ENCODE peak calls at places on chromosome 5, in six cellular contexts. One of them, this sample, is unnamed.

GRCh38 chr5:120207139-120207538 is 257.0 kb upstream of the PRR16 start:
- DNase-seq in NCI-H82: no peak
- DNase-seq in HCEC 1CT: peak; percentile 35
- DNase-seq in left ventricle myocardium inferior: no peak
- DNase-seq in stimulated activated CD8-positive, alpha-beta memory T cell treated with anti-CD3 and anti-CD28 coated beads, Interleukin-12 subunit alpha, Interleukin-12 subunit beta, amount 100 ng/mL, for 4 hours: no peak
- DNase-seq in amygdala: no peak
- DNase-seq in this sample: no peak

GRCh38 chr5:127412698-127413097 is 104.7 kb upstream of the PRRC1 start:
- DNase-seq in NCI-H82: peak; percentile 11
- DNase-seq in HCEC 1CT: no peak
- DNase-seq in left ventricle myocardium inferior: no peak
- DNase-seq in stimulated activated CD8-positive, alpha-beta memory T cell treated with anti-CD3 and anti-CD28 coated beads, Interleukin-12 subunit alpha, Interleukin-12 subunit beta, amount 100 ng/mL, for 4 hours: no peak
- DNase-seq in amygdala: no peak
- DNase-seq in this sample: no peak

GRCh38 chr5:111119856-111120255 is 27.7 kb downstream of the WDR36 start:
- DNase-seq in NCI-H82: no peak
- DNase-seq in HCEC 1CT: no peak
- DNase-seq in left ventricle myocardium inferior: no peak
- DNase-seq in stimulated activated CD8-positive, alpha-beta memory T cell treated with anti-CD3 and anti-CD28 coated beads, Interleukin-12 subunit alpha, Interleukin-12 subunit beta, amount 100 ng/mL, for 4 hours: no peak
- DNase-seq in amygdala: no peak
- DNase-seq in this sample: no peak

GRCh38 chr5:145855842-145856267 is 17.0 kb downstream of the GRXCR2 start:
- DNase-seq in NCI-H82: no peak
- DNase-seq in HCEC 1CT: no peak
- DNase-seq in left ventricle myocardium inferior: no peak
- DNase-seq in stimulated activated CD8-positive, alpha-beta memory T cell treated with anti-CD3 and anti-CD28 coated beads, Interleukin-12 subunit alpha, Interleukin-12 subunit beta, amount 100 ng/mL, for 4 hours: no peak
- DNase-seq in amygdala: no peak
- DNase-seq in this sample: no peak

GRCh38 chr5:74951855-74952254 is 85.7 kb upstream of the FAM169A start:
- DNase-seq in NCI-H82: no peak
- DNase-seq in HCEC 1CT: no peak
- DNase-seq in left ventricle myocardium inferior: no peak
- DNase-seq in stimulated activated CD8-positive, alpha-beta memory T cell treated with anti-CD3 and anti-CD28 coated beads, Interleukin-12 subunit alpha, Interleukin-12 subunit beta, amount 100 ng/mL, for 4 hours: no peak
- DNase-seq in amygdala: no peak
- DNase-seq in this sample: no peak

GRCh38 chr5:132667309-132667708 is 6.5 kb upstream of the IL4 start:
- DNase-seq in NCI-H82: no peak
- DNase-seq in HCEC 1CT: no peak
- DNase-seq in left ventricle myocardium inferior: no peak
- DNase-seq in stimulated activated CD8-positive, alpha-beta memory T cell treated with anti-CD3 and anti-CD28 coated beads, Interleukin-12 subunit alpha, Interleukin-12 subunit beta, amount 100 ng/mL, for 4 hours: no peak
- DNase-seq in amygdala: no peak
- DNase-seq in this sample: no peak

GRCh38 chr5:61052870-61053269 is 107.9 kb downstream of the NDUFAF2 start:
- DNase-seq in NCI-H82: no peak
- DNase-seq in HCEC 1CT: peak; percentile 92
- DNase-seq in left ventricle myocardium inferior: no peak
- DNase-seq in stimulated activated CD8-positive, alpha-beta memory T cell treated with anti-CD3 and anti-CD28 coated beads, Interleukin-12 subunit alpha, Interleukin-12 subunit beta, amount 100 ng/mL, for 4 hours: no peak
- DNase-seq in amygdala: no peak
- DNase-seq in this sample: no peak

GRCh38 chr5:14174235-14174636 is 31.1 kb downstream of the TRIO start:
- DNase-seq in NCI-H82: peak; percentile 58
- DNase-seq in HCEC 1CT: peak; percentile 85
- DNase-seq in left ventricle myocardium inferior: no peak
- DNase-seq in stimulated activated CD8-positive, alpha-beta memory T cell treated with anti-CD3 and anti-CD28 coated beads, Interleukin-12 subunit alpha, Interleukin-12 subunit beta, amount 100 ng/mL, for 4 hours: no peak
- DNase-seq in amygdala: no peak
- DNase-seq in this sample: no peak

GRCh38 chr5:32151198-32151597 is 22.9 kb downstream of the GOLPH3 start:
- DNase-seq in NCI-H82: no peak
- DNase-seq in HCEC 1CT: no peak
- DNase-seq in left ventricle myocardium inferior: no peak
- DNase-seq in stimulated activated CD8-positive, alpha-beta memory T cell treated with anti-CD3 and anti-CD28 coated beads, Interleukin-12 subunit alpha, Interleukin-12 subunit beta, amount 100 ng/mL, for 4 hours: no peak
- DNase-seq in amygdala: no peak
- DNase-seq in this sample: no peak

GRCh38 chr5:150989695-150990094 is 30.7 kb upstream of the GPX3 start:
- DNase-seq in NCI-H82: peak; percentile 24
- DNase-seq in HCEC 1CT: no peak
- DNase-seq in left ventricle myocardium inferior: no peak
- DNase-seq in stimulated activated CD8-positive, alpha-beta memory T cell treated with anti-CD3 and anti-CD28 coated beads, Interleukin-12 subunit alpha, Interleukin-12 subunit beta, amount 100 ng/mL, for 4 hours: no peak
- DNase-seq in amygdala: no peak
- DNase-seq in this sample: no peak

GRCh38 chr5:180161420-180162303 is 47.3 kb downstream of the RASGEF1C start:
- DNase-seq in NCI-H82: no peak
- DNase-seq in HCEC 1CT: no peak
- DNase-seq in left ventricle myocardium inferior: no peak
- DNase-seq in stimulated activated CD8-positive, alpha-beta memory T cell treated with anti-CD3 and anti-CD28 coated beads, Interleukin-12 subunit alpha, Interleukin-12 subunit beta, amount 100 ng/mL, for 4 hours: no peak
- DNase-seq in amygdala: peak; percentile 48
- DNase-seq in this sample: no peak

GRCh38 chr5:1896602-1897376 is 14.1 kb upstream of the IRX4 start:
- DNase-seq in NCI-H82: no peak
- DNase-seq in HCEC 1CT: no peak
- DNase-seq in left ventricle myocardium inferior: no peak
- DNase-seq in stimulated activated CD8-positive, alpha-beta memory T cell treated with anti-CD3 and anti-CD28 coated beads, Interleukin-12 subunit alpha, Interleukin-12 subunit beta, amount 100 ng/mL, for 4 hours: no peak
- DNase-seq in amygdala: no peak
- DNase-seq in this sample: no peak

GRCh38 chr5:136020383-136021015 is 8.3 kb upstream of the TGFBI start:
- DNase-seq in NCI-H82: no peak
- DNase-seq in HCEC 1CT: peak; percentile 95
- DNase-seq in left ventricle myocardium inferior: no peak
- DNase-seq in stimulated activated CD8-positive, alpha-beta memory T cell treated with anti-CD3 and anti-CD28 coated beads, Interleukin-12 subunit alpha, Interleukin-12 subunit beta, amount 100 ng/mL, for 4 hours: no peak
- DNase-seq in amygdala: no peak
- DNase-seq in this sample: no peak